ENCODE peak calls at places on chromosomes 12 and 14, in nine cellular contexts. M, A, V, S, L, F, J, G and K are unnamed samples. For H3K9me3, the result is how much of the 10 kb centered on the place peaks cover.

GRCh38 chr12:64627781-64628180 is 17.5 kb downstream of the RASSF3 start:
- DNase-seq in M (no peak), A (no peak), V (peak), S (no peak), L (no peak), F (no peak), J (no peak), G (no peak), K (no peak)

GRCh38 chr12:22982635-22983034 is 357.7 kb downstream of the ETNK1 start:
- DNase-seq in M (no peak), A (no peak), V (no peak), S (no peak), L (no peak), F (no peak), J (no peak), G (no peak), K (no peak)

GRCh38 chr12:68796399-68796798 is 11.6 kb upstream of the MDM2 start:
- DNase-seq in M (no peak), A (no peak), V (no peak), S (no peak), L (no peak), F (no peak), J (no peak), G (no peak), K (no peak)

GRCh38 chr12:109393437-109394345 is 46.0 kb downstream of the MYO1H start:
- DNase-seq in M (no peak), A (peak), V (peak), S (peak), L (no peak), F (peak), J (no peak), G (peak), K (no peak)

GRCh38 chr12:64611430-64612286 is 1.4 kb downstream of the RASSF3 start:
- DNase-seq in M (no peak), A (no peak), V (peak), S (peak), L (no peak), F (no peak), J (peak), G (peak), K (peak)

GRCh38 chr12:29187756-29188155 is 38.7 kb downstream of the FAR2 start:
- DNase-seq in M (no peak), A (no peak), V (peak), S (no peak), L (no peak), F (no peak), J (no peak), G (no peak), K (no peak)

GRCh38 chr12:131057211-131057721 is 103.6 kb downstream of the ADGRD1 start:
- DNase-seq in M (no peak), A (no peak), V (no peak), S (peak), L (no peak), F (no peak), J (peak), G (no peak), K (no peak)

GRCh38 chr12:52614381-52615207 is 3.8 kb downstream of the KRT73 start:
- DNase-seq in M (no peak), A (no peak), V (no peak), S (no peak), L (no peak), F (no peak), J (no peak), G (no peak), K (no peak)

GRCh38 chr14:61503167-61503801 is 181.9 kb downstream of the PRKCH start:
- DNase-seq in M (no peak), A (no peak), V (no peak), S (no peak), L (peak), F (no peak), J (no peak), G (peak), K (no peak)

GRCh38 chr14:39467889-39468524 is 35.8 kb upstream of the FBXO33 start:
- DNase-seq in M (no peak), A (peak), V (peak), S (no peak), L (no peak), F (no peak), J (no peak), G (no peak), K (no peak)

DNA sequence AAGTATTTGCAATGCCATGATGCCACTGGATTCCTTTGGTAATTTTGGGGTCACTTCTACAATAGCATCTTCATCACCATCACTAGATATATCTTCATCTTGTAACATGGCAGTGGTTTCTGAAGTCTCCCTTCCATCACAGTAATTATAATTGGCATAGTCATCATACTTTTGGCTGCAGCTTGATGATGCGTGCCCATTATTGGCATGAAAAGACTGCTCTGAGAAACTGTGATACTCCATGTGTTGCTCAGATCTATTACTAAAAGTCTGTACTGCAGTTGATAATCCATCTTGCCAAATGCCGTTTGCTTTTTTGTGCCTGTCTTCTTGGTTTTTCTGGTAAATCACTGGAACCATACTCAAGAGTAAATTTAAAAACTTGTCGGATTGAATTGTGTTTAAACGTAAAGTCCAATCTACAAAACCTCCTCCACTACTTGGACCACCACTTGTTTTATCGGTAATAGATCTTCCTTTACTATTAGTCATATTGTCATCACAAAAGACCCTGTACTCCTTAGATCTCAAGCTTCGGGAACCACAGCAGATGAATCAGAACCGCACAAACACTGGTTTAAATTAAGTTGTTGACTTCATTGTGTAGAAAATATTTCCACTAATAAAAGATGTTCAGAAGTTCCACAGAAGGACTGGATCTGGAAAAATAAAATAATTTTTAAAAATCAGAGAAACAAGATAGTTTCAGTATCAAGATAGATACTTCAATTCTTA is 29.9 kb downstream of the SLC41A2 start:
- DNase-seq in M (no peak), A (no peak), V (no peak), S (no peak), L (no peak), F (no peak), J (no peak), G (no peak), K (no peak)
- H3K27ac ChIP-seq in M (no peak), A (no peak), V (no peak), S (no peak), L (no peak), F (no peak), J (no peak), G (no peak), K (no peak)

GRCh38 chr14:33401326-33401725 is 462.6 kb downstream of the NPAS3 start:
- DNase-seq in M (no peak), A (no peak), V (no peak), S (no peak), L (no peak), F (no peak), J (no peak), G (no peak), K (no peak)

GRCh38 chr14:33404054-33404453 is 465.4 kb downstream of the NPAS3 start:
- DNase-seq in M (no peak), A (no peak), V (peak), S (no peak), L (no peak), F (no peak), J (no peak), G (no peak), K (no peak)

GRCh38 chr14:33404964-33405574 is 466.4 kb downstream of the NPAS3 start:
- DNase-seq in M (no peak), A (no peak), V (no peak), S (no peak), L (no peak), F (no peak), J (no peak), G (no peak), K (no peak)

GRCh38 chr14:33406766-33407165 is 468.1 kb downstream of the NPAS3 start:
- DNase-seq in M (no peak), A (no peak), V (no peak), S (no peak), L (no peak), F (no peak), J (no peak), G (no peak), K (no peak)

DNA sequence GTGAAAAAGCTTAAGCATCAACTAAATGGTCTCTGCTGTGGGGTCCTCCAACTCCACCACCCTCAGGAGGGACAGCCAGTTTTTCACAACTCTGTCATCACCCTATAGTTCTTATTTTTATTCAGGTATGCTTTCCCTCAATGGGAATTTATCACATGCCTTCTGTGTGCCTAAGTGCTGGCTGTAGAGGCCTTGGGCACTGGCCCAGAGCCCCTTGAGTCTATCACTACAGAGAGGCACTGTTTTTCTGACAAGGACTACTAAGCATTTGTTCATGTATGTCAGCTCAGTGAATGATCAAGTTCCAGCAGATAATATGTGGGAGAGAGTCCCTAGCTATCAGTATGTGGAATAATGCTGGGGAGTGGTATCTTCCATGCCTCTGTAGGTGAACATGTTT is 463.9 kb downstream of the NPAS3 start:
- DNase-seq in M (no peak), A (no peak), V (no peak), S (no peak), L (no peak), F (no peak), J (no peak), G (no peak), K (peak)
- H3K9me3 ChIP-seq in M (under half), A (under half), V (under half), S (under half), L (under half), F (under half), J (under half), G (under half), K (under half)

DNA sequence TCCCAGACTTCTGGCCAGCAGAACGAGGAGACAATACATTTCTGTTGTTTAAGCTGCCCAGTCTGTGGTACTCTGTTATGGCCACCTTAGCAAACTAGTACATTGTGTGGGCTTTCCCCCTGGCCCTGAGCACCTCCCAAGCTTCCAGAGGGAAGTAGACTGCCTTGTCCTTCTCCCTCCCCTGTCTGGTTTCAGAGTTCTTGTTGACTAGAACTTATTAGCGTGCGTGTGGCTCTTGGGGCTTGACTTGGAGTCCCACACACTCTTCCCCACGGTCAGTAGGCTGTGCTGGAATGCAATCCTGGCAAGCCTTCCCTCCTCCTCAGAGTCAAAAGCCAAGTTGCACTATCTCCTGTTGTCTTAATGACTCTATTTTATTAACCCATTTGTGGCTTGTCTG is 27.7 kb downstream of the FBLN5 start:
- DNase-seq in M (no peak), A (no peak), V (peak), S (no peak), L (no peak), F (no peak), J (no peak), G (no peak), K (no peak)
- H3K4me3 ChIP-seq in M (no peak), A (no peak), V (no peak), S (no peak), L (no peak), F (no peak), J (no peak), G (no peak), K (no peak)

DNA sequence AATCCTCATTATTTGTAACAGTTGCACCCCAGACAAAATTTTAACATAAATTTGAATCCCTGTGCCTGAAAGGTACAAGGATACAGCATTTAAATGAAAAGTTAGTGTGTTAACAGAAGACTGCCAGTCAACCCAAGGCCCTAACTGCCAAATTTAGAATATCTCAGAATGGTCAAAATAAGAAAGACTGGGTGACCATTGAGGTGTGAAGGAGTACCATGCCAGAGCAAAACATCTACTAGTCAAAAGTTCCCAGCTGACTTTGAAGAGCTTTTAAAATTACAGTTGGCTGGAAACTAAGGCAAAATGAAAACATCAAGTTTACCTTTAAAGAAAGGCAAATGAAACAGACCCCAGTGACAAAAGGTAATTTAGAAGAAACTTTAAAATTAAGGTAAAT is 18.4 kb downstream of the SAV1 start:
- DNase-seq in M (no peak), A (no peak), V (no peak), S (no peak), L (no peak), F (no peak), J (no peak), G (no peak), K (no peak)
- H3K27ac ChIP-seq in M (no peak), A (no peak), V (no peak), S (no peak), L (no peak), F (no peak), J (no peak), G (no peak), K (no peak)

GRCh38 chr12:133124674-133125073 is 5.4 kb downstream of the ZNF891 start:
- DNase-seq in M (no peak), A (no peak), V (no peak), S (no peak), L (no peak), F (no peak), J (no peak), G (no peak), K (no peak)
- H3K9me3 ChIP-seq in M (under half), A (half or more), V (under half), S (half or more), L (half or more), F (half or more), J (half or more), G (half or more), K (half or more)

GRCh38 chr12:54589964-54590363 is 1.5 kb upstream of the PPP1R1A start:
- DNase-seq in M (no peak), A (no peak), V (no peak), S (no peak), L (no peak), F (no peak), J (no peak), G (no peak), K (no peak)

GRCh38 chr12:54588110-54588831 is at the start of gene PPP1R1A:
- DNase-seq in M (no peak), A (peak), V (no peak), S (peak), L (no peak), F (no peak), J (peak), G (no peak), K (no peak)

GRCh38 chr12:54591001-54591591 is 2.6 kb upstream of the PPP1R1A start:
- DNase-seq in M (no peak), A (no peak), V (peak), S (no peak), L (no peak), F (no peak), J (no peak), G (no peak), K (no peak)

GRCh38 chr12:54587315-54587821 is 1.1 kb downstream of the PPP1R1A start:
- DNase-seq in M (no peak), A (no peak), V (no peak), S (peak), L (no peak), F (no peak), J (peak), G (no peak), K (no peak)

DNA sequence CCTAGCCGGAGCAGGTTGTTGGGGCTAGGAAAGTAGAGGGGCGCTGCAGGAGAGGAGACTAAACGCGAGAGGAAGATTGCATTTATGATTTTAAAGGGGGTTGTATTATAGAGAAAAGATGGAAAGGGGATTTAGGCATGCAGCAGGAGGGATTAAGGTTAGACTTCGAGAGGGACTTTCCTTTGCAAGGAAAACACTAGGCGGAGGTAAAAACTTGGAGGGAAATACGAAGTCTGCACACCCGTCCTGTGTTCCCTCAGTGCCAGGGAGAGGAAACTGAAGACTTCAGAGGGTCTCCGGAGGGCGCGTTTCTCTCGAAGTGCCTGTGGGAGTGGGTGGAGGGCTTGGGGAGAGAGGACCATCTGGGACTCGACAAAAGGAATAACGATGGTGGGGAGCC is 433 bp upstream of the PPP1R1A start:
- DNase-seq in M (no peak), A (no peak), V (no peak), S (no peak), L (no peak), F (no peak), J (no peak), G (no peak), K (no peak)
- H3K4me3 ChIP-seq in M (peak), A (peak), V (no peak), S (peak), L (no peak), F (peak), J (peak), G (no peak), K (peak)

DNA sequence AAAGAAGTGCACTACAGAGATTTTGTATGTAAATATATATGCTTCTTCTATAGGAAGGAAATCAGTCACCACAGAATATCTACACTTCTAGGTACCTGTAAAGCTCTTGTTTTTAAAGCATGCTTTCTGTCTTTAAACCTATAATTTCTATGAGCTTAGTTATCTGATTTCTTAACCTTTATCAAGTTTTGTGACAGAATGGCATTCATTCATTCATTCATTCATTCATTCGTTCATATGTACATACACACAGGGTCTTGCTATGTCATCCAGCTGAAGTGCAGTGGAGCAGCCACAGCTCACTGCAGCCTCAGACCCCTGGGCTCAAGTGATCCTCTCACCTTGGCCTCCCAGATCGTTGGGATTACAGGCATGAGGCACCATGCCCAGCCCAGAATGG is 16.1 kb downstream of the PPHLN1 start:
- DNase-seq in M (no peak), A (no peak), V (no peak), S (no peak), L (no peak), F (no peak), J (no peak), G (no peak), K (no peak)
- H3K27ac ChIP-seq in M (no peak), A (no peak), V (no peak), S (no peak), L (no peak), F (no peak), J (no peak), G (no peak), K (no peak)

GRCh38 chr14:85417396-85417795 is 112.5 kb upstream of the FLRT2 start:
- DNase-seq in M (no peak), A (no peak), V (no peak), S (no peak), L (no peak), F (no peak), J (no peak), G (no peak), K (no peak)
- H3K9me3 ChIP-seq in M (under half), A (under half), V (under half), S (under half), L (under half), F (under half), J (under half), G (under half), K (under half)

DNA sequence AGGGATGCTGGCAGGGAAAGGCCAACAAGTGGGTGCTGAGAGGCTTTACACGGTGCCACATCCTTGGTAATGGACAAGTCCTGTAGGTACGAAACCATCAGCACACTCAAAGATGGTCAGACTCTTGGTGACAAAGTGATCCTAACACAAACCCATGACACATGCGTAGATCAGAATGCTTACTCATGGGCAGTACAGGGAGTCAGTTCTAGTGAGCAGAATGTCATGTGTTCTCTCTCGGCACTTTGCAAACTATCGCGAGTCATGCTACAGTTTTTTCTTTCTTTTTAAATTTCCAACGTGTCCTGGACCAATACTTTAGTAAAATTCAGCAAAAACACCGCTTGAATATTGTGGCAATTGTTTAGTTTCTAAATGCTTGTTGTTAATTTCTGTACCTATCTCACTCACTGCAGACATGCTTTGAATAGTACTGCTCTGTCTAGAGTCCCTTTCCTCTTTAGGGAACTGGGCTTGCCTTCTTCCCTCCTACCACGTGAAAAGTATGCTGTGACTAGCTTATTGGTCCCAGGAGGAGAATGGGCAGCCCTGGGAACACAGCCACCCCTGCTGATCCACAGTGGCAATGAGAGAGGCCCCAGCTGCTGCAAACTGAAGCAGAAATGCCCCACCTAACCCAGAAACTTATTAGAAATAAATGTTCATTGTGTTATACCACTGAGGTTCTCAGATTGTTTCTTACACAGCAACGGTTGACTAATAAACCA is 62.4 kb downstream of the UBR7 start:
- DNase-seq in M (no peak), A (no peak), V (peak), S (no peak), L (no peak), F (peak), J (no peak), G (no peak), K (no peak)
- H3K4me3 ChIP-seq in M (no peak), A (no peak), V (no peak), S (no peak), L (no peak), F (no peak), J (no peak), G (no peak), K (no peak)